ENCODE peak calls at places on chromosome 22, in five cellular contexts. One of them, this sample, is unnamed.

GRCh38 chr22:27881404-27881803 is 37.7 kb downstream of the PITPNB start:
- DNase-seq in PC-3: no peak
- DNase-seq in Peyer's patch: no peak
- DNase-seq in AG09309: no peak
- DNase-seq in cardiac muscle cell: no peak
- DNase-seq in this sample: no peak

GRCh38 chr22:18022851-18023250 is 1.5 kb downstream of the MICAL3 start:
- DNase-seq in PC-3: peak
- DNase-seq in Peyer's patch: no peak
- DNase-seq in AG09309: no peak
- DNase-seq in cardiac muscle cell: no peak
- DNase-seq in this sample: no peak

GRCh38 chr22:47065756-47066615 is 303.5 kb downstream of the TBC1D22A start:
- DNase-seq in PC-3: no peak
- DNase-seq in Peyer's patch: no peak
- DNase-seq in AG09309: no peak
- DNase-seq in cardiac muscle cell: no peak
- DNase-seq in this sample: no peak

GRCh38 chr22:27880778-27881394 is 38.2 kb downstream of the PITPNB start:
- DNase-seq in PC-3: peak
- DNase-seq in Peyer's patch: no peak
- DNase-seq in AG09309: peak
- DNase-seq in cardiac muscle cell: peak
- DNase-seq in this sample: peak

GRCh38 chr22:46758867-46759290 is 3.6 kb upstream of the TBC1D22A start:
- DNase-seq in PC-3: peak
- DNase-seq in Peyer's patch: peak
- DNase-seq in AG09309: no peak
- DNase-seq in cardiac muscle cell: peak
- DNase-seq in this sample: peak

GRCh38 chr22:29175312-29175835 is 30.3 kb upstream of the EMID1 start:
- DNase-seq in PC-3: no peak
- DNase-seq in Peyer's patch: no peak
- DNase-seq in AG09309: no peak
- DNase-seq in cardiac muscle cell: no peak
- DNase-seq in this sample: no peak

GRCh38 chr22:44425356-44425755 is 72.7 kb downstream of the RTL6 start:
- DNase-seq in PC-3: no peak
- DNase-seq in Peyer's patch: no peak
- DNase-seq in AG09309: no peak
- DNase-seq in cardiac muscle cell: no peak
- DNase-seq in this sample: no peak

GRCh38 chr22:26585104-26585790 is 4.7 kb downstream of the TPST2 start:
- DNase-seq in PC-3: peak
- DNase-seq in Peyer's patch: no peak
- DNase-seq in AG09309: peak
- DNase-seq in cardiac muscle cell: peak
- DNase-seq in this sample: peak

GRCh38 chr22:44191036-44191454 is 10.3 kb downstream of the PARVG start:
- DNase-seq in PC-3: no peak
- DNase-seq in Peyer's patch: peak
- DNase-seq in AG09309: no peak
- DNase-seq in cardiac muscle cell: no peak
- DNase-seq in this sample: peak

GRCh38 chr22:35726933-35727332 is 9.3 kb downstream of the APOL5 start:
- DNase-seq in PC-3: no peak
- DNase-seq in Peyer's patch: no peak
- DNase-seq in AG09309: no peak
- DNase-seq in cardiac muscle cell: no peak
- DNase-seq in this sample: no peak

GRCh38 chr22:45832180-45832579 is 144.8 kb downstream of the WNT7B start:
- DNase-seq in PC-3: no peak
- DNase-seq in Peyer's patch: no peak
- DNase-seq in AG09309: no peak
- DNase-seq in cardiac muscle cell: no peak
- DNase-seq in this sample: peak

GRCh38 chr22:45930324-45930723 is 46.6 kb downstream of the WNT7B start:
- DNase-seq in PC-3: no peak
- DNase-seq in Peyer's patch: no peak
- DNase-seq in AG09309: no peak
- DNase-seq in cardiac muscle cell: no peak
- DNase-seq in this sample: no peak

GRCh38 chr22:47098554-47098953 is 336.1 kb downstream of the TBC1D22A start:
- DNase-seq in PC-3: no peak
- DNase-seq in Peyer's patch: no peak
- DNase-seq in AG09309: no peak
- DNase-seq in cardiac muscle cell: no peak
- DNase-seq in this sample: no peak

GRCh38 chr22:46072030-46072881 is 78.1 kb upstream of the PPARA start:
- DNase-seq in PC-3: peak
- DNase-seq in Peyer's patch: no peak
- DNase-seq in AG09309: no peak
- DNase-seq in cardiac muscle cell: no peak
- DNase-seq in this sample: peak

GRCh38 chr22:37095113-37095512 is 14.4 kb downstream of the TMPRSS6 start:
- DNase-seq in PC-3: no peak
- DNase-seq in Peyer's patch: no peak
- DNase-seq in AG09309: no peak
- DNase-seq in cardiac muscle cell: no peak
- DNase-seq in this sample: no peak

GRCh38 chr22:48695251-48695650 is 1132.4 kb downstream of the BRD1 start:
- DNase-seq in PC-3: no peak
- DNase-seq in Peyer's patch: no peak
- DNase-seq in AG09309: no peak
- DNase-seq in cardiac muscle cell: no peak
- DNase-seq in this sample: no peak

GRCh38 chr22:45216133-45217003 is 24.3 kb downstream of the KIAA0930 start:
- DNase-seq in PC-3: no peak
- DNase-seq in Peyer's patch: no peak
- DNase-seq in AG09309: no peak
- DNase-seq in cardiac muscle cell: peak
- DNase-seq in this sample: no peak

GRCh38 chr22:18058770-18059169 is 19.0 kb upstream of the PEX26 start:
- DNase-seq in PC-3: no peak
- DNase-seq in Peyer's patch: no peak
- DNase-seq in AG09309: no peak
- DNase-seq in cardiac muscle cell: no peak
- DNase-seq in this sample: no peak

GRCh38 chr22:48531721-48532435 is 1295.8 kb downstream of the BRD1 start:
- DNase-seq in PC-3: no peak
- DNase-seq in Peyer's patch: no peak
- DNase-seq in AG09309: no peak
- DNase-seq in cardiac muscle cell: no peak
- DNase-seq in this sample: no peak

GRCh38 chr22:27461470-27461869 is 340.1 kb downstream of the MN1 start:
- DNase-seq in PC-3: peak
- DNase-seq in Peyer's patch: no peak
- DNase-seq in AG09309: peak
- DNase-seq in cardiac muscle cell: peak
- DNase-seq in this sample: peak

GRCh38 chr22:35317680-35318290 is 18.1 kb downstream of the TOM1 start:
- DNase-seq in PC-3: no peak
- DNase-seq in Peyer's patch: no peak
- DNase-seq in AG09309: no peak
- DNase-seq in cardiac muscle cell: no peak
- DNase-seq in this sample: no peak

GRCh38 chr22:33811686-33812085 is 108.6 kb downstream of the LARGE1 start:
- DNase-seq in PC-3: no peak
- DNase-seq in Peyer's patch: no peak
- DNase-seq in AG09309: no peak
- DNase-seq in cardiac muscle cell: peak
- DNase-seq in this sample: no peak

GRCh38 chr22:28351585-28351984 is 328.1 kb downstream of the TTC28 start:
- DNase-seq in PC-3: no peak
- DNase-seq in Peyer's patch: no peak
- DNase-seq in AG09309: no peak
- DNase-seq in cardiac muscle cell: no peak
- DNase-seq in this sample: no peak

GRCh38 chr22:45572444-45572843 is 69.8 kb downstream of the FBLN1 start:
- DNase-seq in PC-3: peak
- DNase-seq in Peyer's patch: no peak
- DNase-seq in AG09309: no peak
- DNase-seq in cardiac muscle cell: no peak
- DNase-seq in this sample: peak

GRCh38 chr22:49010086-49010863 is 817.4 kb downstream of the BRD1 start:
- DNase-seq in PC-3: no peak
- DNase-seq in Peyer's patch: no peak
- DNase-seq in AG09309: no peak
- DNase-seq in cardiac muscle cell: no peak
- DNase-seq in this sample: no peak

GRCh38 chr22:44671742-44672141 is 30.3 kb upstream of the PRR5 start:
- DNase-seq in PC-3: no peak
- DNase-seq in Peyer's patch: no peak
- DNase-seq in AG09309: no peak
- DNase-seq in cardiac muscle cell: no peak
- DNase-seq in this sample: peak

GRCh38 chr22:37126383-37126782 is 16.9 kb upstream of the TMPRSS6 start:
- DNase-seq in PC-3: no peak
- DNase-seq in Peyer's patch: no peak
- DNase-seq in AG09309: no peak
- DNase-seq in cardiac muscle cell: peak
- DNase-seq in this sample: no peak

GRCh38 chr22:24106385-24107381 is 74.6 kb upstream of the SUSD2 start:
- DNase-seq in PC-3: no peak
- DNase-seq in Peyer's patch: peak
- DNase-seq in AG09309: no peak
- DNase-seq in cardiac muscle cell: no peak
- DNase-seq in this sample: no peak

GRCh38 chr22:44881624-44882023 is 128.2 kb downstream of the PHF21B start:
- DNase-seq in PC-3: peak
- DNase-seq in Peyer's patch: no peak
- DNase-seq in AG09309: no peak
- DNase-seq in cardiac muscle cell: no peak
- DNase-seq in this sample: no peak

GRCh38 chr22:35674335-35674734 is 26.1 kb downstream of the APOL6 start:
- DNase-seq in PC-3: no peak
- DNase-seq in Peyer's patch: no peak
- DNase-seq in AG09309: no peak
- DNase-seq in cardiac muscle cell: no peak
- DNase-seq in this sample: no peak

GRCh38 chr22:17955611-17956379 is 68.6 kb downstream of the MICAL3 start:
- DNase-seq in PC-3: no peak
- DNase-seq in Peyer's patch: no peak
- DNase-seq in AG09309: no peak
- DNase-seq in cardiac muscle cell: no peak
- DNase-seq in this sample: no peak

GRCh38 chr22:40035351-40035750 is 40.6 kb downstream of the FAM83F start:
- DNase-seq in PC-3: no peak
- DNase-seq in Peyer's patch: no peak
- DNase-seq in AG09309: no peak
- DNase-seq in cardiac muscle cell: no peak
- DNase-seq in this sample: no peak

GRCh38 chr22:25070870-25071465 is 118.5 kb downstream of the KIAA1671 start:
- DNase-seq in PC-3: no peak
- DNase-seq in Peyer's patch: no peak
- DNase-seq in AG09309: no peak
- DNase-seq in cardiac muscle cell: no peak
- DNase-seq in this sample: no peak

GRCh38 chr22:27331526-27332281 is 469.9 kb downstream of the MN1 start:
- DNase-seq in PC-3: peak
- DNase-seq in Peyer's patch: no peak
- DNase-seq in AG09309: peak
- DNase-seq in cardiac muscle cell: peak
- DNase-seq in this sample: peak

DNA sequence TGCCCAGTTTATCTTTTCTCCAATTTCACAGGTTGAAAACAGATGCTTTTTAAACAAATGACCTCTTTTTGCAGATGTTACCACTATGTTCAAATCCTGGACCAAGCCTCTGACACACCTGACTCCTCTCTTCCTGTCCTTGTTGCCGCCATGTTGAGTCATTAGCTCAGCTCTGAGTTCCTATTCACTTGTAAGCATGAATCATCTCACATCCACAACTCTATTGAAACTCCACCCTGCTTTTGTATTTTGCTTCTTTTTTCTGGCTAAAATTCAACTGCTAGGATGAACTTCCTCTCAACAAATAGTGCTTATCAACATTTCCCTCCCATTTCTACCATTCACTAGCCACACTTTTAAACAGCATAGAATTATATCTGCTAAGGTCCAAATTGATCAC is 4.1 kb downstream of the JOSD1 start:
- DNase-seq in PC-3: peak
- DNase-seq in Peyer's patch: no peak
- DNase-seq in AG09309: peak
- DNase-seq in cardiac muscle cell: no peak
- DNase-seq in this sample: peak
- H3K4me3 ChIP-seq in PC-3: peak
- H3K4me3 ChIP-seq in Peyer's patch: peak
- H3K4me3 ChIP-seq in AG09309: no peak
- H3K4me3 ChIP-seq in cardiac muscle cell: no peak
- H3K4me3 ChIP-seq in this sample: no peak

GRCh38 chr22:22925146-22925794 is 37.7 kb downstream of the IGLL5 start:
- DNase-seq in PC-3: no peak
- DNase-seq in Peyer's patch: no peak
- DNase-seq in AG09309: no peak
- DNase-seq in cardiac muscle cell: no peak
- DNase-seq in this sample: no peak
- TF ChIP-seq CTCF in PC-3: no peak
- TF ChIP-seq CTCF in Peyer's patch: no peak
- TF ChIP-seq CTCF in AG09309: no peak
- TF ChIP-seq CTCF in cardiac muscle cell: no peak
- TF ChIP-seq CTCF in this sample: no peak

DNA sequence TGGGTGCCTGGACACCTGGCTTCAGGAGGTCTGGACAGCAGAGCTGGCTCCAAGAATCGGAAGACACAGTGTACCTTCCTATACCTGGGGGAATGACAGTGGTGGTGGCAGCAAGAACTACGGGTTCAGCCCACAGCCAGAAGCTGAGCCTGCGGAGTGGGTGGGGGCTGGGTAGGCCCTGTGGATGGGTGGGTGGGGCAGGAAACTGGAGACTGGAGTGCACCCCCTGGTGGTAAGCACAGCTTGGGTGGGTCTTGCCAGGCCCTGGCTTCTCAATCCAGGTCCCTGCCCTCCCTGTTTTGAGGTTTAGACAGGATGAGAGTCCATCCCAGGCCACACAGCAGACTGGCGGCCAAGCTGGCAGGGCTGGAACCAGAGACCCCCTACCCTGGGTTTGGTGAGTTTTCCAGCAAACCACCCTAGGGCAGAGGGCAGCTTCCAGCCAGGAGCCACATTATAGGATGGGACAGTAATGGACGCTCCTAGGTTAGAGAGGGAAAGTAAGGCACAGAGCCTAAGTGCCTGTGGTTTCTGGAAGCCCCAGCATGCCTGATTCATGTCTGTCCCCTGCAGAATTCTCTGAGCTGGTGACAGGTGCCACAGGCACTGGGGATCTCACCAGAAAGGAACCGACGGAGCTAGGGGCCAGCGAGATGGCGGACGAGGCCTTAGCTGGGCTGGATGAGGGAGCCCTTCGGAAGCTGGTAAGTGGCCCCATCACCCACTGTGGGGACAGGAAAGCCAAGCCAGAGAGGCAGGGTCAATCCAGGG is 1.7 kb downstream of the SMTN start:
- DNase-seq in PC-3: peak
- DNase-seq in Peyer's patch: no peak
- DNase-seq in AG09309: no peak
- DNase-seq in cardiac muscle cell: peak
- DNase-seq in this sample: peak
- H3K4me3 ChIP-seq in PC-3: peak
- H3K4me3 ChIP-seq in Peyer's patch: peak
- H3K4me3 ChIP-seq in AG09309: peak
- H3K4me3 ChIP-seq in cardiac muscle cell: no peak
- H3K4me3 ChIP-seq in this sample: peak

GRCh38 chr22:50523458-50523805 is 2.0 kb downstream of the SCO2 start:
- DNase-seq in PC-3: no peak
- DNase-seq in Peyer's patch: no peak
- DNase-seq in AG09309: no peak
- DNase-seq in cardiac muscle cell: no peak
- DNase-seq in this sample: no peak
- TF ChIP-seq CTCF in PC-3: no peak
- TF ChIP-seq CTCF in Peyer's patch: no peak
- TF ChIP-seq CTCF in AG09309: no peak
- TF ChIP-seq CTCF in cardiac muscle cell: no peak
- TF ChIP-seq CTCF in this sample: no peak